ENCODE peak calls at places on chromosomes 7 and 10, in six cellular contexts. W is pancreas, D is neural crest cell, L is cardiac fibroblast, C is PC-9, V is Peyer's patch. F is an unnamed sample.

GRCh38 chr10:125093199-125093841 is 67.0 kb downstream of the CTBP2 start:
- DNase-seq in L (peak), W (peak), C (no peak), D (no peak), V (no peak), F (no peak)

GRCh38 chr7:116316838-116317612 is 106.7 kb downstream of the TES start:
- DNase-seq in W (no peak), C (peak), V (no peak), D (peak), L (peak), F (no peak)

GRCh38 chr10:11234857-11235640 is 217.4 kb downstream of the CELF2 start:
- DNase-seq in V (no peak), W (no peak), C (no peak), D (no peak), L (no peak), F (no peak)

GRCh38 chr10:86355571-86356038 is 11.0 kb downstream of the GRID1 start:
- DNase-seq in C (no peak), L (no peak), W (no peak), D (no peak), V (peak), F (peak)

GRCh38 chr7:83271212-83272099 is 108.8 kb upstream of the PCLO start:
- DNase-seq in D (no peak), C (no peak), W (no peak), L (peak), V (no peak), F (no peak)

GRCh38 chr7:28957822-28958234 is 302 bp downstream of the TRIL start:
- DNase-seq in V (no peak), D (no peak), L (no peak), W (peak), C (no peak), F (no peak)

GRCh38 chr7:42972703-42973500 is 40.7 kb downstream of the MRPL32 start:
- DNase-seq in W (no peak), D (no peak), C (no peak), L (peak), V (no peak), F (no peak)

GRCh38 chr7:158015403-158016116 is 572.1 kb downstream of the PTPRN2 start:
- DNase-seq in L (no peak), D (no peak), V (peak), W (no peak), C (no peak), F (no peak)

GRCh38 chr10:52387744-52388143 is 73.7 kb downstream of the DKK1 start:
- DNase-seq in L (no peak), W (no peak), V (no peak), C (peak), D (no peak), F (no peak)

GRCh38 chr10:117462424-117462792 is 80.1 kb upstream of the EMX2 start:
- DNase-seq in V (no peak), W (no peak), L (peak), D (no peak), C (no peak), F (no peak)
- TF ChIP-seq CTCF in V (no peak), W (no peak), L (peak), D (peak), C (peak), F (no peak)

GRCh38 chr10:88508054-88508453 is 75.1 kb downstream of the RNLS start:
- DNase-seq in W (no peak), D (no peak), V (no peak), L (no peak), C (no peak), F (no peak)
- TF ChIP-seq CTCF in W (no peak), D (no peak), V (no peak), L (no peak), C (no peak), F (no peak)

GRCh38 chr10:14949291-14949690 is 4.6 kb downstream of the DCLRE1C start:
- DNase-seq in L (peak), V (no peak), D (no peak), C (no peak), W (no peak), F (no peak)

GRCh38 chr10:14954001-14954770 is at the start of gene DCLRE1C:
- DNase-seq in D (peak), C (peak), V (peak), L (peak), W (peak), F (peak)

GRCh38 chr10:14954934-14955333 is 1.0 kb upstream of the DCLRE1C start:
- DNase-seq in W (no peak), V (no peak), D (no peak), L (no peak), C (no peak), F (no peak)

GRCh38 chr10:14953452-14954000 is 370 bp downstream of the DCLRE1C start:
- DNase-seq in V (no peak), W (peak), C (no peak), D (no peak), L (peak), F (peak)

DNA sequence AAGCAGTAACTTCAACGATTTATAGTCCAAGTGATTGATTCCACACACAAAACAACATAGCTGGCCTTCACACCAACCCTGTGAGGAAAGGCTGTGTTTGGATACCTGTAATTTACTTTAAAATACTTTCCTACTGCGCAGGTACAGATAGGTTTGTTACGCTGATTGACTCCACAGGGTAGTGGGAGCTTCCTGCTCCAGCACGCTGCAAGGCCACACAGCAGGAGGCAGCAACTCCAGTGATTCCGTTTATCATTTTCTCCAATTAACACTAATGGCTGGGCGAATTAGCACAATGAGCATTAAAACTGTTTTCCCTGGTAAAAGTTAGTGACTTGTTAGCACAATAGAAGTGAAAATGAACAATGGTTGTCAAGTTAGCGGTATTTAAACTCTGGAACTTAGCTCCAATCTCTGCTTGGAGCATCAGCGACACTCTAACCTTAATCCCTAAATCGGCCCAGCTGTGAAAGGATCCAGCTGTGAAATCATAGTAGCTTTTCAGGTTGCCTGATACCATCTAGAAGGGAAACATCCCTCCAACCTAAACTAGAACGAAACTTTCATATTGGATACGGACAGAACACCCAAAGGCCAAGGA is 945 bp downstream of the DCLRE1C start:
- DNase-seq in W (no peak), V (no peak), L (peak), C (no peak), D (no peak), F (no peak)
- TF ChIP-seq CTCF in W (no peak), V (no peak), L (peak), C (no peak), D (no peak), F (no peak)

DNA sequence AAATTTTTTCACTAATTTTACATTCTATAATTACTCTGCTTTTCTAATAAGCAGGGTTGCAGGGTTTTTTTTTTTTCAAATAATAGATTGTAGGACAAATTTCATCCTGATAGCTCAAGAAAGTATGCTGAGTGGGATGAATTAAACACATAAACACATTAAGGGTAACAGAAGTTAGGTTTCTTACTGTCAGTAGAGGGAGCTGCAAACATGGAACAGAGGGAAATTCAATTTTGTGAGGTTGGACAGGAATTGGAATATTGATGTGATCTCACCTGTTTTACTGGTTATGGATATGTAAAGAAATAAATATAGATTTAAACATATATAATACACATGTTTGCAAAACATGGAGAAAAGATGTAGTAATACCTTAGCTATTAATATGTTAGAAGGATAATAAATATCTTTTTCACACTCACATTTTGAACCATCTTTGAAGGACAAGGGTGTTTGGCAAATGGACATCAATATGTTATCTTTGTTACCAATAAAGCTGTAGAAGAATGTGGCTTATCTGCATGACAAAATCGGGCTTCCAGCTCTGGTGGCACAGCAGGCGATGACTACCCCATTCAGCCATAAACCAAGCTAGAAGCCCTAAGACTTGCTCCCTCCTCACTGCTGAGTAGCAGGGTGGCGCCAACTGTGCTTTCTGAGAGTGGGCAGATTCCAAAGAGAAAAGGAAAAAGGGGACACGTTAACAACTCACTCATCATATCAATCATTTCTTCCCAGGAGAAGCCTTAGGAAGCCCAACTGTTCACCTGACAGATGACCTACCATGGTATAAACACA is 1257.4 kb downstream of the GATA3 start:
- DNase-seq in V (no peak), C (no peak), W (no peak), L (no peak), D (no peak), F (no peak)
- TF ChIP-seq CTCF in V (no peak), C (no peak), W (no peak), L (peak), D (peak), F (no peak)

DNA sequence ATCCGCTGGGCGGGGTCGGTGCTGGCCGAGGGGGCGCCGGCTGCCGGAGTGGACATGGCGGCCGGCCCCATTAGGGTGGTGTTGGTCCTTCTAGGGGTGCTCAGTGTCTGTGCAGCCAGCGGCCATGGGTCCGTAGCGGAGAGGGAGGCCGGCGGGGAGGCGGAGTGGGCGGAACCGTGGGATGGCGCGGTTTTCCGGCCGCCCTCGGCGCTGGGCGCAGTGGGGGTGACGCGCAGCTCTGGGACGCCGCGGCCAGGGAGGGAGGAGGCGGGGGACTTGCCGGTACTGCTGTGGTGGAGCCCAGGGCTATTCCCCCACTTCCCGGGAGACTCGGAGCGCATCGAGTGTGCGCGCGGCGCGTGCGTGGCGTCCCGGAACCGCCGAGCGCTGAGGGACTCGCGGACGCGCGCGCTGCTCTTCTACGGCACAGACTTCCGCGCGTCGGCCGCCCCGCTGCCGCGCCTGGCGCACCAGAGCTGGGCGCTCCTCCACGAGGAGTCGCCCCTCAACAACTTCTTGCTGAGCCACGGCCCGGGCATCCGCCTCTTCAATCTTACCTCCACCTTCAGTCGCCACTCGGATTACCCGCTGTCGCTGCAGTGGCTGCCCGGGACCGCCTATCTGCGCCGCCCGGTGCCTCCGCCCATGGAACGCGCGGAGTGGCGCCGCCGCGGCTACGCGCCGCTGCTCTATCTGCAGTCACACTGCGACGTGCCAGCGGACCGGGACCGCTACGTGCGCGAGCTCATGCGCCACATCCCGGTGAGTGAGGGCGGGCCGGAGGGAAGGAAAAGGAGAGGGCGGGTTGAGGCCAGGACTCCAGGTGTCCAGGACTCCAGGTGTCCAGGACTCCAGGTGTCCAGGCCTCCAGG is 9.3 kb upstream of the CHCHD1 start:
- DNase-seq in C (no peak), D (peak), V (peak), L (peak), W (peak), F (peak)
- TF ChIP-seq CTCF in C (no peak), D (no peak), V (peak), L (no peak), W (no peak), F (no peak)

GRCh38 chr7:100629117-100629711 is 12.1 kb downstream of the TFR2 start:
- DNase-seq in V (no peak), D (peak), W (no peak), L (peak), C (peak), F (peak)
- TF ChIP-seq CTCF in V (no peak), D (peak), W (no peak), L (peak), C (peak), F (peak)

DNA sequence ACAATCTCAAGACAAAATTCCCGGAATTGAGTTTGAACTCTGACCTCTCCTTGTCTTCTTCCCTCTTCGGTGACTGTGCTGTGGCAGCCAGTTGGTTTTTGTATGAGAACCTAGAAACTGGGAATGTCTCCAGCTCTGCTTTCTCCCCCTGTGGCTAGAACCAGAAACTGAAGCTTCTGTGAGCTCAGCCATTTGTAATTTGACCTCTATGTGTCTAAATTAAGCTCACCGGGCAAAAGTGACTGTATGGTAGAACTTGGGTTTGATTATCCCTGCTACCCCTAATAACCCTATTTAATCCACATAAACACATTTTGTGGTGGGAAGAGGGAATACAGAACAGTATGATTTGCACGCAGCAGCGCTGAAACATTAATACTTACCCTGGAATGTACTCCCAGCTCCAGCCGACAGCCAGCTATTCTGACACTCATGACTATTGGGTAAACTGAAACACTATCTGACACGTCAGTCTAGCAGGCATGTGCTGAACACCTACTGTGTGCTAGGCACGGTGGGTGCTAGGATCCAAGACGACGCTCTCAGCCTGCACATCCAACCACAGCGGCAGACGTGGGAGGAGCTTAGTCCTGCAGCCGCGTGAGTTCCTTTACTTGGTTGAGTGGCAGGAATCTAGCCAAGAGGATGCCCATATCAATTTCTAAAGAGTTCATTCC is 324.8 kb downstream of the SFMBT2 start:
- DNase-seq in C (no peak), L (peak), D (no peak), V (no peak), W (no peak), F (no peak)
- TF ChIP-seq CTCF in C (no peak), L (no peak), D (no peak), V (peak), W (no peak), F (no peak)

DNA sequence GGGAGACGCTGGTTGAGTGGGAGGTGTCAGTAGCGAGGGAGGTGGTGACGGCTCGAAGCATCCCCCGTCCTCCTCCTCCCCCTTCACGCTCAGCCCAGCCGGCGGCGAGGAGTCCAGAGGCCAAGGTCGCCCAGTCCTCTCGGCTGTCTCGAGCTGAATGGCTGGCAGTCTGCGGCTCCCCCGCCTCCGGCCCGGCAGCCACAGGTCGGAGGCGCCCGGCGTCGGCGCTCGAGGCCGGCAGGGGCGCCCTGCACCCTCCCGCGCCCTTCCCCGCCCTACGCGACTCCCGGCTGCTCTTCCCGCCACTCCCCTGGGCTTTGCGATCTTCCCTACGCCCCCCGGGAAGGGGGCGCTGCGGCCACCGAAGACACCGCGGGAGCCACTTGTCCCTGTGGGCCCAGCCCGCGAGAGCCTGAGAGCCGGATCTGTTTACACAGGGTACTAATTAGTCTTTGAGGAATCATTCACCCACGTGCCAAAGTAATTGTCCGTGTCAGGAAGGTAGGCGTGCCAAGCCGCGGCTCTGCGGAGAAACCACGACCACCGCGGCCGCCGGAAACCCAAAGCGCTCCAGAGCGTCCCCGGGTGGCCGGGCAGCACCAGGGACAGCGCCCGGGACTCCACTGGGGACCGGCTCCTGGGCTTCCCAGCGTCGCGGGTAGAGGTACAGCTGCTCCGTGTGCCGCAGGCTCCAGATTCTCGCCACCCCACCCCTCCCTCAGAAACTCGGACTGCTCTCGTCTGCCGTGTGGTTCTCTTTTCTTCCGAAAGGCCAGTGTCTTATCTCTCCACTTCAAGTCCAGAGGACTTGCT is at the start of gene NXPH1:
- DNase-seq in D (peak), W (peak), C (no peak), V (no peak), L (no peak), F (no peak)
- TF ChIP-seq CTCF in D (peak), W (no peak), C (no peak), V (no peak), L (no peak), F (no peak)

F was measured in CD14-positive monocyte.